ENCODE peak calls at places on chromosomes 12 and 14, in eight cellular contexts. O is small intestine; U is aorta; Q is HCT116; P is fibroblast of lung; S is CD8-positive, alpha-beta T cell; M is endothelial cell of umbilical vein; K is left lung. Y is an unnamed sample.

GRCh38 chr14:50301914-50302313 is 10.1 kb downstream of the L2HGDH start:
- DNase-seq in O (no peak), U (no peak), Q (no peak), P (peak; percentile 8), S (no peak), M (no peak), K (no peak), Y (no peak)

GRCh38 chr12:48446372-48446771 is 26.0 kb upstream of the ANP32D start:
- DNase-seq in O (no peak), U (no peak), Q (no peak), P (no peak), S (no peak), M (peak; percentile 49), K (no peak), Y (no peak)

GRCh38 chr14:37018571-37019240 is 153.7 kb downstream of the SLC25A21 start:
- DNase-seq in O (no peak), U (no peak), Q (no peak), P (no peak), S (no peak), M (no peak), K (no peak), Y (no peak)

GRCh38 chr12:115700896-115701465 is 576.5 kb downstream of the MED13L start:
- DNase-seq in O (no peak), U (no peak), Q (no peak), P (peak; percentile 9), S (no peak), M (no peak), K (no peak), Y (no peak)

GRCh38 chr12:116881325-116881866 is at the start of gene HRK:
- DNase-seq in O (no peak), U (no peak), Q (no peak), P (no peak), S (no peak), M (no peak), K (no peak), Y (no peak)

GRCh38 chr12:66268562-66268961 is 33.7 kb upstream of the HELB start:
- DNase-seq in O (no peak), U (no peak), Q (no peak), P (no peak), S (no peak), M (no peak), K (no peak), Y (no peak)

GRCh38 chr12:92070054-92070863 is 75.4 kb downstream of the BTG1 start:
- DNase-seq in O (peak; percentile 94), U (no peak), Q (no peak), P (no peak), S (no peak), M (no peak), K (no peak), Y (no peak)

GRCh38 chr12:65090461-65090860 is 30.6 kb downstream of the WIF1 start:
- DNase-seq in O (no peak), U (no peak), Q (no peak), P (no peak), S (no peak), M (no peak), K (no peak), Y (no peak)

GRCh38 chr12:50677858-50678257 is 86.0 kb upstream of the ATF1 start:
- DNase-seq in O (no peak), U (no peak), Q (no peak), P (peak; percentile 65), S (no peak), M (no peak), K (no peak), Y (no peak)

GRCh38 chr12:26661399-26661798 is 171.6 kb downstream of the ITPR2 start:
- DNase-seq in O (no peak), U (no peak), Q (no peak), P (no peak), S (no peak), M (no peak), K (no peak), Y (no peak)

GRCh38 chr12:22625671-22626251 is 790 bp downstream of the ETNK1 start:
- DNase-seq in O (peak; percentile 61), U (no peak), Q (peak; percentile 16), P (peak; percentile 46), S (no peak), M (peak; percentile 67), K (no peak), Y (peak; percentile 75)

GRCh38 chr12:356276-356988 is 32.7 kb downstream of the KDM5A start:
- DNase-seq in O (no peak), U (no peak), Q (no peak), P (peak; percentile 74), S (no peak), M (no peak), K (no peak), Y (no peak)

GRCh38 chr12:26156201-26156871 is 31.5 kb upstream of the BHLHE41 start:
- DNase-seq in O (no peak), U (no peak), Q (no peak), P (peak; percentile 7), S (no peak), M (no peak), K (no peak), Y (no peak)

GRCh38 chr12:13164271-13164670 is 32.3 kb upstream of the EMP1 start:
- DNase-seq in O (no peak), U (no peak), Q (no peak), P (no peak), S (no peak), M (peak; percentile 27), K (no peak), Y (no peak)

GRCh38 chr14:74642011-74642410 is 30.0 kb upstream of the LTBP2 start:
- DNase-seq in O (no peak), U (peak; percentile 70), Q (no peak), P (no peak), S (no peak), M (no peak), K (no peak), Y (no peak)

GRCh38 chr14:44988694-44989093 is 26.7 kb downstream of the TOGARAM1 start:
- DNase-seq in O (no peak), U (no peak), Q (no peak), P (no peak), S (no peak), M (no peak), K (no peak), Y (no peak)

GRCh38 chr12:93638095-93638494 is 39.1 kb upstream of the CRADD start:
- DNase-seq in O (no peak), U (no peak), Q (no peak), P (peak; percentile 52), S (no peak), M (no peak), K (no peak), Y (no peak)

GRCh38 chr12:66002812-66003211 is 127.7 kb downstream of the LLPH start:
- DNase-seq in O (no peak), U (no peak), Q (no peak), P (no peak), S (no peak), M (no peak), K (no peak), Y (no peak)

GRCh38 chr12:100193085-100193484 is 7.5 kb upstream of the ACTR6 start:
- DNase-seq in O (no peak), U (no peak), Q (no peak), P (no peak), S (no peak), M (no peak), K (no peak), Y (no peak)

GRCh38 chr12:77679701-77680100 is 151.0 kb upstream of the NAV3 start:
- DNase-seq in O (no peak), U (no peak), Q (no peak), P (peak; percentile 23), S (no peak), M (no peak), K (no peak), Y (no peak)

GRCh38 chr14:36510078-36510799 is 9.8 kb downstream of the NKX2-1 start:
- DNase-seq in O (no peak), U (no peak), Q (no peak), P (peak; percentile 59), S (no peak), M (no peak), K (peak; percentile 74), Y (no peak)

GRCh38 chr14:76948213-76948947 is 80.1 kb downstream of the IRF2BPL start:
- DNase-seq in O (peak; percentile 59), U (no peak), Q (no peak), P (no peak), S (no peak), M (peak; percentile 52), K (no peak), Y (no peak)

GRCh38 chr12:96077081-96077480 is 41.7 kb upstream of the LTA4H start:
- DNase-seq in O (no peak), U (no peak), Q (no peak), P (no peak), S (no peak), M (no peak), K (no peak), Y (no peak)

GRCh38 chr12:19236656-19237055 is 107.1 kb downstream of the PLEKHA5 start:
- DNase-seq in O (no peak), U (peak; percentile 66), Q (no peak), P (peak; percentile 65), S (no peak), M (no peak), K (no peak), Y (no peak)

GRCh38 chr14:71384007-71384605 is 476.8 kb downstream of the PCNX1 start:
- DNase-seq in O (no peak), U (no peak), Q (no peak), P (no peak), S (no peak), M (no peak), K (no peak), Y (no peak)

DNA sequence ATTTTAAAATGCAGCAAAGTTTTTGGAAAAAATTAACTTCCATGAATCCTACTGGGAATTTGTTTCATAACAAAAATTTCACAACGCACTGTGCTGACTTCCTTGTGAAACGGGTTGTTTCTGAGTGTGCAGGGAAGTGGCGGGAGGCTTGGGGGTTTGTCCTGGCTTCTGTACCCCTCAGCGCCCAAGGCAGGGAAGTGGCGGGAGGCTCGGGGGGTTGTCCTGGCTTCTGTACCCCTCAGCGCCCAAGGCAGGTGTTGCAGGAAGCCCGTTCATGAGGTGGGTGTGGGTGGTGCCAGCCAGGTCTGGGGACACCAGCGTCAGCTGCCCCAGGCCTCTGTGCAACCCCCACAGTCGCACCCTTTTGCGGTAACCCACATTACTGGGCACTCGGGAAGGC is 25.1 kb downstream of the ADGRD1 start:
- DNase-seq in O (no peak), U (no peak), Q (no peak), P (no peak), S (no peak), M (no peak), K (no peak), Y (no peak)
- H3K9me3 ChIP-seq in O (no peaks in the 10 kb centered on the region), U (no peaks in the 10 kb centered on the region), Q (no peaks in the 10 kb centered on the region), P (no peaks in the 10 kb centered on the region), S (no peaks in the 10 kb centered on the region), M (no peaks in the 10 kb centered on the region), K (no peaks in the 10 kb centered on the region), Y (no peaks in the 10 kb centered on the region)

GRCh38 chr14:32898876-32899275 is 39.8 kb upstream of the NPAS3 start:
- DNase-seq in O (no peak), U (no peak), Q (no peak), P (no peak), S (no peak), M (no peak), K (no peak), Y (no peak)
- H3K9me3 ChIP-seq in O (peaks cover 1% of the 10 kb centered on the region), U (no peaks in the 10 kb centered on the region), Q (no peaks in the 10 kb centered on the region), P (no peaks in the 10 kb centered on the region), S (no peaks in the 10 kb centered on the region), M (no peaks in the 10 kb centered on the region), K (no peaks in the 10 kb centered on the region), Y (no peaks in the 10 kb centered on the region)

GRCh38 chr14:105885561-105886320 is 359.4 kb downstream of the TMEM121 start:
- DNase-seq in O (no peak), U (peak; percentile 59), Q (no peak), P (no peak), S (no peak), M (no peak), K (peak; percentile 54), Y (no peak)
- H3K9me3 ChIP-seq in O (no peaks in the 10 kb centered on the region), U (no peaks in the 10 kb centered on the region), Q (no peaks in the 10 kb centered on the region), P (no peaks in the 10 kb centered on the region), S (no peaks in the 10 kb centered on the region), M (peaks cover 2% of the 10 kb centered on the region), K (no peaks in the 10 kb centered on the region), Y (no peaks in the 10 kb centered on the region)

GRCh38 chr12:132909030-132909368 is 21.6 kb upstream of the CHFR start:
- DNase-seq in O (no peak), U (no peak), Q (no peak), P (no peak), S (no peak), M (no peak), K (no peak), Y (no peak)
- H3K9me3 ChIP-seq in O (no peaks in the 10 kb centered on the region), U (no peaks in the 10 kb centered on the region), Q (peaks cover 9% of the 10 kb centered on the region), P (no peaks in the 10 kb centered on the region), S (no peaks in the 10 kb centered on the region), M (no peaks in the 10 kb centered on the region), K (no peaks in the 10 kb centered on the region), Y (peaks cover 33% of the 10 kb centered on the region)

Y was measured in NT2/D1.